ENCODE peak calls at places on chromosomes 16 and 17, in seven cellular contexts. Z, J, W, K, L, N and I are unnamed samples.

GRCh38 chr17:57877803-57878202 is 28.0 kb upstream of the MRPS23 start:
- DNase-seq in Z (no peak), J (no peak), W (no peak), K (no peak), L (no peak), N (no peak), I (no peak)

GRCh38 chr16:10878644-10879498 is 1.9 kb downstream of the CIITA start:
- DNase-seq in Z (peak; percentile 88), J (peak; percentile 75), W (peak; percentile 70), K (no peak), L (peak; percentile 30), N (peak; percentile 73), I (peak; percentile 55)

GRCh38 chr17:14318109-14318905 is 17.4 kb downstream of the HS3ST3B1 start:
- DNase-seq in Z (peak; percentile 61), J (no peak), W (no peak), K (no peak), L (no peak), N (no peak), I (no peak)

GRCh38 chr16:66406534-66407368 is 20.3 kb upstream of the BEAN1 start:
- DNase-seq in Z (peak; percentile 97), J (peak; percentile 89), W (peak; percentile 90), K (no peak), L (peak; percentile 84), N (peak; percentile 90), I (peak; percentile 72)

GRCh38 chr16:11572301-11572995 is 14.3 kb downstream of the LITAF start:
- DNase-seq in Z (no peak), J (no peak), W (no peak), K (no peak), L (no peak), N (no peak), I (peak; percentile 41)

GRCh38 chr16:35714665-35715064 is 2255.3 kb downstream of the TP53TG3F start:
- DNase-seq in Z (peak; percentile 3), J (no peak), W (no peak), K (no peak), L (no peak), N (no peak), I (no peak)

GRCh38 chr16:73890524-73891500 is 405.8 kb upstream of the PSMD7 start:
- DNase-seq in Z (no peak), J (no peak), W (no peak), K (no peak), L (no peak), N (no peak), I (no peak)

GRCh38 chr17:5263441-5263840 is 18.6 kb upstream of the RABEP1 start:
- DNase-seq in Z (no peak), J (no peak), W (no peak), K (no peak), L (no peak), N (no peak), I (no peak)

GRCh38 chr16:72689851-72690250 is 358.1 kb downstream of the ZFHX3 start:
- DNase-seq in Z (no peak), J (no peak), W (no peak), K (no peak), L (no peak), N (no peak), I (no peak)

GRCh38 chr17:74842599-74843351 is 16.9 kb downstream of the GRIN2C start:
- DNase-seq in Z (no peak), J (peak; percentile 74), W (peak; percentile 99), K (no peak), L (peak; percentile 40), N (peak; percentile 92), I (no peak)

GRCh38 chr16:35744716-35745115 is 2285.3 kb downstream of the TP53TG3F start:
- DNase-seq in Z (no peak), J (no peak), W (no peak), K (no peak), L (no peak), N (no peak), I (no peak)

GRCh38 chr17:13288248-13288647 is 270.4 kb upstream of the ELAC2 start:
- DNase-seq in Z (no peak), J (no peak), W (no peak), K (no peak), L (no peak), N (no peak), I (no peak)

GRCh38 chr17:74037320-74037719 is 166.2 kb upstream of the RPL38 start:
- DNase-seq in Z (no peak), J (no peak), W (peak; percentile 66), K (no peak), L (no peak), N (no peak), I (no peak)

GRCh38 chr16:81201267-81201666 is 37.2 kb upstream of the BCO1 start:
- DNase-seq in Z (no peak), J (no peak), W (no peak), K (no peak), L (no peak), N (no peak), I (no peak)

GRCh38 chr17:41835214-41835799 is 725 bp downstream of the NT5C3B start:
- DNase-seq in Z (no peak), J (no peak), W (no peak), K (no peak), L (no peak), N (no peak), I (no peak)

GRCh38 chr17:2710075-2710803 is 1.3 kb downstream of the CLUH start:
- DNase-seq in Z (peak; percentile 85), J (no peak), W (no peak), K (no peak), L (no peak), N (peak; percentile 50), I (no peak)

GRCh38 chr17:80274871-80275449 is 14.3 kb downstream of the RNF213 start:
- DNase-seq in Z (no peak), J (no peak), W (no peak), K (no peak), L (no peak), N (no peak), I (no peak)

DNA sequence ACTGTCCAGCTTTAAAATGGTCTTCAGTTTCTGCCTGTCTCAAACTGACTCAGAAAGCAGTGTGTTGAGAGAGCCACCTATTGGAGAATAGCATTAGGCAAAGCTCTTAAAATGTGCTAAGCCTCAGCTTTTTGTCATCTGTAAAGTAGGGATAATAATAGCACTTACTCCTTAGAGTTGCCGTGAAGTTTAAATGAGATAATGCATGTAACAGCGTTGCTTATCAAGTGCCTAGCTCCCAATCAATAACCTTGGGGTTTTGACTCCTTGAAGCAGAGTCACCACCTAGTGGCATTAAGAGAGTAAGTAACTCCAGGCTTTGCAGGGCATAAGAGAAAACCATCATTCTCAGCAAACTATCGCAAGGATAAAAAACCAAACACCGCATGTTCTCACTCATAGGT is 163.3 kb downstream of the HS3ST2 start:
- DNase-seq in Z (no peak), J (no peak), W (no peak), K (no peak), L (no peak), N (no peak), I (no peak)
- TF ChIP-seq CTCF in Z (no peak), J (peak; percentile 12), W (peak; percentile 38), K (no peak), L (no peak), N (no peak), I (no peak)

GRCh38 chr17:304461-304860 is 48.1 kb downstream of the RPH3AL start:
- DNase-seq in Z (no peak), J (no peak), W (no peak), K (no peak), L (no peak), N (peak; percentile 33), I (no peak)
- TF ChIP-seq CTCF in Z (no peak), J (no peak), W (no peak), K (no peak), L (no peak), N (no peak), I (no peak)

DNA sequence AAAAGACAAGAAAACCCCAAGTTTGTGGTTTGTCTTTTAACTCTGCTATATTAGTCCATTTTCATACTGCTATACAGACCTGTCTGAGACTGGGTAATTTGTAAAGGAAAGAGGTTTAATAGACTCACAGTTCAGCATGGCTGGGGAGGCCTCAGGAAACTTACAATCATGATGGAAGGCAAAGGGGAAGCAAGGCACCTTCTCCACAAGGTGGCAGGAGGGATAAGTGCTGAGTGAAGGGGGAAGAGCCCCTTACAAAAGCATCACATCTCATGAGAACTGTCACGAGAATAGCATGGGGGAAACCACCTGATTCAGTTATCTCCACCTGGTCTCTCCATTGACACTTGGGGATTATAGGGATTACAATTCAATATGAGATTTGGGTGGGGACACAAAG is 13.5 kb upstream of the ADAM11 start:
- DNase-seq in Z (no peak), J (no peak), W (no peak), K (no peak), L (no peak), N (no peak), I (no peak)
- TF ChIP-seq CTCF in Z (no peak), J (no peak), W (no peak), K (no peak), L (no peak), N (no peak), I (no peak)

DNA sequence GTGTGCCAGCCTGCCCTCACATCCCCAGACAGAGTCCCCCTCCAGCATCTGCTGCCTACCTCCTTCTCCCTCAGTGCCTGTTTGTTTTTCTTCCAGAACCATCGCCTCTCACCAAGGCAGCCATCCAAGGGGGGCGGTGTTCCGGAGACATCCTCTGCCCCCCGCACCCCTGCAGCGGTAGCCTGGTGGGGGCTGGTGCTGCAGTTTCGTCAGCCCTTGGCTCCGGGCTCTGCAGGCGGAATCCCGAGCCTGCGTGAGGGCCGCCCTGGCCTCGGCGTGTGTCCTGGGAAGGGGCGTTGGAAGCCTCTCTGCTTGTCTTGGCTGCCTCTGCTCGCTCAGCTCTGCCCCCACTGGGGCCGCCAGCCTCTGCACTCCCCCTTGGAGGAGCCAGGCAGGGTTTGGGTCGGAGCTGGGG is 126.0 kb upstream of the CIBAR2 start:
- DNase-seq in Z (peak; percentile 92), J (no peak), W (peak; percentile 72), K (no peak), L (peak; percentile 90), N (no peak), I (no peak)
- TF ChIP-seq CTCF in Z (no peak), J (no peak), W (peak; percentile 13), K (no peak), L (peak; percentile 24), N (no peak), I (no peak)

GRCh38 chr16:75127713-75128415 is 11.3 kb upstream of the LDHD start:
- DNase-seq in Z (no peak), J (no peak), W (no peak), K (no peak), L (no peak), N (no peak), I (no peak)

GRCh38 chr16:75131081-75131480 is 14.5 kb upstream of the LDHD start:
- DNase-seq in Z (no peak), J (no peak), W (no peak), K (no peak), L (no peak), N (no peak), I (no peak)

GRCh38 chr16:75130150-75130771 is 13.7 kb upstream of the LDHD start:
- DNase-seq in Z (no peak), J (no peak), W (no peak), K (no peak), L (no peak), N (no peak), I (no peak)
- TF ChIP-seq CTCF in Z (no peak), J (no peak), W (no peak), K (no peak), L (peak; percentile 33), N (no peak), I (no peak)